ENCODE peak calls at places on chromosome 2, in eight cellular contexts. Q is stimulated activated CD8-positive, alpha-beta memory T cell treated with anti-CD3 and anti-CD28 coated beads, Interleukin-4, amount 100 ng/mL, for 4 hours; O is glutamatergic neuron; B is Calu3; F is nephron progenitor cell; S is NCI-H1417 treated with DMSO at 0.1 percent for 48 hours; H is OCI-LY7; T is mesendoderm. J is an unnamed sample.

GRCh38 chr2:188852752-188853151 is 121.4 kb upstream of the COL3A1 start:
- DNase-seq in Q (no peak), O (no peak), B (no peak), F (no peak), S (no peak), H (no peak), T (no peak), J (no peak)

GRCh38 chr2:150596071-150596470 is 108.6 kb upstream of the RND3 start:
- DNase-seq in Q (no peak), O (no peak), B (no peak), F (no peak), S (no peak), H (no peak), T (no peak), J (no peak)

GRCh38 chr2:165950438-165950837 is 3.1 kb downstream of the TTC21B start:
- DNase-seq in Q (no peak), O (no peak), B (no peak), F (no peak), S (no peak), H (no peak), T (peak), J (no peak)

GRCh38 chr2:65416945-65417344 is 15.5 kb downstream of the SPRED2 start:
- DNase-seq in Q (no peak), O (no peak), B (peak), F (no peak), S (no peak), H (peak), T (no peak), J (no peak)

GRCh38 chr2:163600801-163601200 is 135.0 kb downstream of the FIGN start:
- DNase-seq in Q (no peak), O (no peak), B (no peak), F (no peak), S (no peak), H (no peak), T (peak), J (no peak)

GRCh38 chr2:227183657-227184367 is 19.4 kb downstream of the COL4A3 start:
- DNase-seq in Q (no peak), O (no peak), B (peak), F (no peak), S (no peak), H (no peak), T (no peak), J (no peak)

GRCh38 chr2:240767341-240767740 is 52.7 kb downstream of the KIF1A start:
- DNase-seq in Q (no peak), O (no peak), B (no peak), F (no peak), S (no peak), H (no peak), T (no peak), J (no peak)

GRCh38 chr2:222926915-222927314 is 66.1 kb downstream of the ACSL3 start:
- DNase-seq in Q (no peak), O (no peak), B (no peak), F (no peak), S (no peak), H (no peak), T (no peak), J (no peak)

GRCh38 chr2:158715352-158715751 is 79.8 kb upstream of the DAPL1 start:
- DNase-seq in Q (no peak), O (no peak), B (no peak), F (no peak), S (no peak), H (no peak), T (no peak), J (no peak)

GRCh38 chr2:41600460-41600859 is 447.4 kb upstream of the PKDCC start:
- DNase-seq in Q (no peak), O (no peak), B (no peak), F (no peak), S (no peak), H (no peak), T (no peak), J (no peak)

GRCh38 chr2:72973566-72974435 is 56.5 kb downstream of the EMX1 start:
- DNase-seq in Q (no peak), O (peak), B (peak), F (peak), S (no peak), H (peak), T (peak), J (no peak)

GRCh38 chr2:100857915-100858314 is 38.0 kb downstream of the NPAS2 start:
- DNase-seq in Q (no peak), O (no peak), B (no peak), F (no peak), S (no peak), H (no peak), T (no peak), J (no peak)

GRCh38 chr2:59789523-59789922 is 763.9 kb downstream of the BCL11A start:
- DNase-seq in Q (no peak), O (no peak), B (no peak), F (no peak), S (no peak), H (peak), T (peak), J (no peak)

GRCh38 chr2:150689600-150689999 is 202.1 kb upstream of the RND3 start:
- DNase-seq in Q (no peak), O (no peak), B (no peak), F (no peak), S (no peak), H (no peak), T (no peak), J (no peak)

GRCh38 chr2:222293660-222294630 is 4.9 kb downstream of the PAX3 start:
- DNase-seq in Q (no peak), O (no peak), B (no peak), F (no peak), S (no peak), H (no peak), T (peak), J (no peak)